ENCODE peak calls at places on chromosomes 13 and 19, in ten cellular contexts. One of them, this sample, is unnamed. For H3K4me1, the result is how much of the 10 kb centered on the place peaks cover.

GRCh38 chr13:41352935-41353801 is 42.1 kb downstream of the NAA16 start:
- DNase-seq in K562: peak
- DNase-seq in ovary: no peak
- DNase-seq in A549: peak
- DNase-seq in SK-N-SH: peak
- DNase-seq in upper lobe of left lung: no peak
- DNase-seq in esophagus muscularis mucosa: no peak
- DNase-seq in stomach: no peak
- DNase-seq in sigmoid colon: no peak
- DNase-seq in transverse colon: no peak
- DNase-seq in this sample: no peak

GRCh38 chr13:52374389-52374788 is 31.6 kb downstream of the THSD1 start:
- DNase-seq in K562: no peak
- DNase-seq in ovary: no peak
- DNase-seq in A549: no peak
- DNase-seq in SK-N-SH: no peak
- DNase-seq in upper lobe of left lung: no peak
- DNase-seq in esophagus muscularis mucosa: no peak
- DNase-seq in stomach: no peak
- DNase-seq in sigmoid colon: no peak
- DNase-seq in transverse colon: no peak
- DNase-seq in this sample: no peak

GRCh38 chr13:47175172-47175806 is 278.4 kb upstream of the HTR2A start:
- DNase-seq in K562: no peak
- DNase-seq in ovary: no peak
- DNase-seq in A549: no peak
- DNase-seq in SK-N-SH: no peak
- DNase-seq in upper lobe of left lung: no peak
- DNase-seq in esophagus muscularis mucosa: no peak
- DNase-seq in stomach: no peak
- DNase-seq in sigmoid colon: no peak
- DNase-seq in transverse colon: no peak
- DNase-seq in this sample: no peak

GRCh38 chr19:46429999-46430398 is 1.3 kb upstream of the PNMA8C start:
- DNase-seq in K562: no peak
- DNase-seq in ovary: no peak
- DNase-seq in A549: no peak
- DNase-seq in SK-N-SH: no peak
- DNase-seq in upper lobe of left lung: no peak
- DNase-seq in esophagus muscularis mucosa: no peak
- DNase-seq in stomach: no peak
- DNase-seq in sigmoid colon: no peak
- DNase-seq in transverse colon: no peak
- DNase-seq in this sample: no peak

GRCh38 chr13:31037351-31037750 is 104.9 kb downstream of the TEX26 start:
- DNase-seq in K562: no peak
- DNase-seq in ovary: no peak
- DNase-seq in A549: no peak
- DNase-seq in SK-N-SH: no peak
- DNase-seq in upper lobe of left lung: no peak
- DNase-seq in esophagus muscularis mucosa: no peak
- DNase-seq in stomach: no peak
- DNase-seq in sigmoid colon: no peak
- DNase-seq in transverse colon: no peak
- DNase-seq in this sample: no peak

GRCh38 chr19:37217533-37217854 is 520 bp upstream of the ZNF383 start:
- DNase-seq in K562: peak
- DNase-seq in ovary: no peak
- DNase-seq in A549: no peak
- DNase-seq in SK-N-SH: peak
- DNase-seq in upper lobe of left lung: no peak
- DNase-seq in esophagus muscularis mucosa: no peak
- DNase-seq in stomach: no peak
- DNase-seq in sigmoid colon: no peak
- DNase-seq in transverse colon: no peak
- DNase-seq in this sample: no peak

GRCh38 chr19:47719047-47719885 is 6.0 kb downstream of the EHD2 start:
- DNase-seq in K562: no peak
- DNase-seq in ovary: peak
- DNase-seq in A549: peak
- DNase-seq in SK-N-SH: peak
- DNase-seq in upper lobe of left lung: peak
- DNase-seq in esophagus muscularis mucosa: peak
- DNase-seq in stomach: peak
- DNase-seq in sigmoid colon: peak
- DNase-seq in transverse colon: peak
- DNase-seq in this sample: peak

GRCh38 chr13:97397267-97397666 is 36.7 kb upstream of the RAP2A start:
- DNase-seq in K562: no peak
- DNase-seq in ovary: no peak
- DNase-seq in A549: no peak
- DNase-seq in SK-N-SH: no peak
- DNase-seq in upper lobe of left lung: no peak
- DNase-seq in esophagus muscularis mucosa: no peak
- DNase-seq in stomach: no peak
- DNase-seq in sigmoid colon: no peak
- DNase-seq in transverse colon: no peak
- DNase-seq in this sample: no peak

GRCh38 chr13:35694549-35695233 is 218.2 kb upstream of the MAB21L1 start:
- DNase-seq in K562: no peak
- DNase-seq in ovary: no peak
- DNase-seq in A549: no peak
- DNase-seq in SK-N-SH: no peak
- DNase-seq in upper lobe of left lung: no peak
- DNase-seq in esophagus muscularis mucosa: no peak
- DNase-seq in stomach: no peak
- DNase-seq in sigmoid colon: no peak
- DNase-seq in transverse colon: no peak
- DNase-seq in this sample: no peak

GRCh38 chr13:60426075-60426474 is 29.1 kb downstream of the TDRD3 start:
- DNase-seq in K562: no peak
- DNase-seq in ovary: no peak
- DNase-seq in A549: no peak
- DNase-seq in SK-N-SH: no peak
- DNase-seq in upper lobe of left lung: no peak
- DNase-seq in esophagus muscularis mucosa: no peak
- DNase-seq in stomach: no peak
- DNase-seq in sigmoid colon: no peak
- DNase-seq in transverse colon: no peak
- DNase-seq in this sample: no peak

GRCh38 chr19:4030981-4031380 is 23.4 kb downstream of the PIAS4 start:
- DNase-seq in K562: no peak
- DNase-seq in ovary: no peak
- DNase-seq in A549: no peak
- DNase-seq in SK-N-SH: no peak
- DNase-seq in upper lobe of left lung: no peak
- DNase-seq in esophagus muscularis mucosa: no peak
- DNase-seq in stomach: no peak
- DNase-seq in sigmoid colon: no peak
- DNase-seq in transverse colon: no peak
- DNase-seq in this sample: no peak

GRCh38 chr13:86426437-86426836 is 627.2 kb upstream of the SLITRK6 start:
- DNase-seq in K562: no peak
- DNase-seq in ovary: no peak
- DNase-seq in A549: no peak
- DNase-seq in SK-N-SH: no peak
- DNase-seq in upper lobe of left lung: no peak
- DNase-seq in esophagus muscularis mucosa: no peak
- DNase-seq in stomach: no peak
- DNase-seq in sigmoid colon: no peak
- DNase-seq in transverse colon: no peak
- DNase-seq in this sample: no peak

DNA sequence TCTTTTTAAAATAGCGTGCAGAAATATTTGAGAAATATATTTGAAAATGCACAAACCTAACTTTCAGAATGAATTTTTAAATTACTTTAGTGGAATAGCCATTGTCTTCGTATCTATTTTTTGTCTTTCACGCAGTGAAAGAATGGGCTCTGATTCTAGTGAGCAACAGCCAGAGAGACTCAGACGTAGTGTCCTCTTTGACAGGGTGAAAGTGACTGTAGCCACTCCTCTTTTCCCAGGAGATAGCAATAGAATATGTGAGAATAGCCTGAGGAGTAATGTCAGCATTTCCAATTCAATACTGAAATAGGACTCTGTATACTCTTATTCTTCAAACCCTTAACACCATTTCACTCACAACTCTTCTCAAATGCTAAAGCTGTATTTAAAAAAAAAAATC is 625.9 kb upstream of the SLITRK6 start:
- DNase-seq in K562: no peak
- DNase-seq in ovary: no peak
- DNase-seq in A549: no peak
- DNase-seq in SK-N-SH: no peak
- DNase-seq in upper lobe of left lung: no peak
- DNase-seq in esophagus muscularis mucosa: no peak
- DNase-seq in stomach: no peak
- DNase-seq in sigmoid colon: no peak
- DNase-seq in transverse colon: no peak
- DNase-seq in this sample: no peak
- TF ChIP-seq EP300 in K562: no peak
- TF ChIP-seq EP300 in ovary: no peak
- TF ChIP-seq EP300 in A549: no peak
- TF ChIP-seq EP300 in SK-N-SH: no peak
- TF ChIP-seq EP300 in upper lobe of left lung: no peak
- TF ChIP-seq EP300 in esophagus muscularis mucosa: no peak
- TF ChIP-seq EP300 in stomach: no peak
- TF ChIP-seq EP300 in sigmoid colon: no peak
- TF ChIP-seq EP300 in transverse colon: no peak
- TF ChIP-seq EP300 in this sample: no peak

GRCh38 chr19:40744554-40745401 is 5.5 kb downstream of the ACTMAP start:
- DNase-seq in K562: peak
- DNase-seq in ovary: no peak
- DNase-seq in A549: no peak
- DNase-seq in SK-N-SH: peak
- DNase-seq in upper lobe of left lung: peak
- DNase-seq in esophagus muscularis mucosa: no peak
- DNase-seq in stomach: no peak
- DNase-seq in sigmoid colon: no peak
- DNase-seq in transverse colon: no peak
- DNase-seq in this sample: no peak

GRCh38 chr19:40743926-40744325 is 6.4 kb downstream of the ACTMAP start:
- DNase-seq in K562: no peak
- DNase-seq in ovary: no peak
- DNase-seq in A549: no peak
- DNase-seq in SK-N-SH: no peak
- DNase-seq in upper lobe of left lung: no peak
- DNase-seq in esophagus muscularis mucosa: no peak
- DNase-seq in stomach: no peak
- DNase-seq in sigmoid colon: no peak
- DNase-seq in transverse colon: no peak
- DNase-seq in this sample: no peak

GRCh38 chr19:40741527-40742390 is 8.5 kb downstream of the ACTMAP start:
- DNase-seq in K562: no peak
- DNase-seq in ovary: no peak
- DNase-seq in A549: no peak
- DNase-seq in SK-N-SH: no peak
- DNase-seq in upper lobe of left lung: no peak
- DNase-seq in esophagus muscularis mucosa: no peak
- DNase-seq in stomach: no peak
- DNase-seq in sigmoid colon: no peak
- DNase-seq in transverse colon: no peak
- DNase-seq in this sample: no peak

GRCh38 chr19:40740747-40741146 is 9.5 kb downstream of the ACTMAP start:
- DNase-seq in K562: no peak
- DNase-seq in ovary: no peak
- DNase-seq in A549: no peak
- DNase-seq in SK-N-SH: no peak
- DNase-seq in upper lobe of left lung: no peak
- DNase-seq in esophagus muscularis mucosa: no peak
- DNase-seq in stomach: no peak
- DNase-seq in sigmoid colon: peak
- DNase-seq in transverse colon: no peak
- DNase-seq in this sample: peak

DNA sequence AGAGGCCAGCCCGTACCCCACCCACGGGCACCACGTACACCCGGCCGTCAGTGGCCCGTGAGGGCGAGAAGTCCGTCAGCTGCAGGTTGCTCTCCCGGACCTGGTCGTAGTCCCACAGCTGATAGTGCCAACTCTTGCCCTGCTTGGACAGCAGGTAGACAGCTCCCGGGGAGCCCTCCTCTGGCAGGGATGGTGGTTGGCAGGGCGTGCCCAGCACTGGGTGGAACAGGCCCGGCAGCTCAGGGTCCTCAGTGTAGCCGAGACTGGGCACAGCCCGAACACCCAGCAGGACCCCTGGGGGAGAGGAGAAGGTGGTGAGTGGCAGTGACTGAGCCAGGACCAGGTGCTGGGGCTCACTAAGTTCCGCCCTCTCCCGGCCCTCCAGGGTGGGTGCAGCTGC is 7.8 kb downstream of the ACTMAP start:
- DNase-seq in K562: no peak
- DNase-seq in ovary: no peak
- DNase-seq in A549: no peak
- DNase-seq in SK-N-SH: no peak
- DNase-seq in upper lobe of left lung: no peak
- DNase-seq in esophagus muscularis mucosa: no peak
- DNase-seq in stomach: no peak
- DNase-seq in sigmoid colon: no peak
- DNase-seq in transverse colon: no peak
- DNase-seq in this sample: no peak
- TF ChIP-seq CTCF in K562: no peak
- TF ChIP-seq CTCF in ovary: no peak
- TF ChIP-seq CTCF in A549: no peak
- TF ChIP-seq CTCF in SK-N-SH: no peak
- TF ChIP-seq CTCF in upper lobe of left lung: no peak
- TF ChIP-seq CTCF in esophagus muscularis mucosa: no peak
- TF ChIP-seq CTCF in stomach: no peak
- TF ChIP-seq CTCF in sigmoid colon: no peak
- TF ChIP-seq CTCF in transverse colon: no peak
- TF ChIP-seq CTCF in this sample: no peak

GRCh38 chr13:110307697-110308376 is 753 bp downstream of the COL4A2 start:
- DNase-seq in K562: no peak
- DNase-seq in ovary: peak
- DNase-seq in A549: no peak
- DNase-seq in SK-N-SH: no peak
- DNase-seq in upper lobe of left lung: no peak
- DNase-seq in esophagus muscularis mucosa: no peak
- DNase-seq in stomach: no peak
- DNase-seq in sigmoid colon: peak
- DNase-seq in transverse colon: no peak
- DNase-seq in this sample: no peak
- H3K4me1 ChIP-seq in K562: under half
- H3K4me1 ChIP-seq in ovary: under half
- H3K4me1 ChIP-seq in A549: half or more
- H3K4me1 ChIP-seq in SK-N-SH: under half
- H3K4me1 ChIP-seq in upper lobe of left lung: under half
- H3K4me1 ChIP-seq in esophagus muscularis mucosa: half or more
- H3K4me1 ChIP-seq in stomach: under half
- H3K4me1 ChIP-seq in sigmoid colon: under half
- H3K4me1 ChIP-seq in transverse colon: under half
- H3K4me1 ChIP-seq in this sample: half or more

DNA sequence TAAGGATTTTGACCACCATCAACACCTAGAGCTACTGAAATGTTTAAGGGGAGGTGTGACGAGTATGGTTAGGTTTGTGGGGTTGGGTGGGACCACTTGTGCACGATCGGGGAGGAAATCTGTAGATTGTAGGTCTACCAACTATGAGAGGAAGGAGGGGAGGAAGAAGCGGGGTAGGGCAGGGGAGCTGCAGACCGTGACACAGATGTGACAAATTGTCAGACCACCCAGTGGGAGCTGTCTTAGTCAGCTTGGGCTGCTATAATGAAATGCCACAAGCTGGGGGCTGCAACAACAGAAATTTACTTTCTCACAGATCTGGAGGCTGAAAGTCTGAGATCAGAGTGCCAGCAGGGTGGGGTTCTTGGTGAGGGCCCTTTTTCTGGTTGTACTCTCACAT is 62.2 kb upstream of the ARGLU1 start:
- DNase-seq in K562: no peak
- DNase-seq in ovary: no peak
- DNase-seq in A549: no peak
- DNase-seq in SK-N-SH: no peak
- DNase-seq in upper lobe of left lung: no peak
- DNase-seq in esophagus muscularis mucosa: no peak
- DNase-seq in stomach: no peak
- DNase-seq in sigmoid colon: no peak
- DNase-seq in transverse colon: no peak
- DNase-seq in this sample: no peak
- TF ChIP-seq EP300 in K562: no peak
- TF ChIP-seq EP300 in ovary: no peak
- TF ChIP-seq EP300 in A549: no peak
- TF ChIP-seq EP300 in SK-N-SH: no peak
- TF ChIP-seq EP300 in upper lobe of left lung: no peak
- TF ChIP-seq EP300 in esophagus muscularis mucosa: no peak
- TF ChIP-seq EP300 in stomach: no peak
- TF ChIP-seq EP300 in sigmoid colon: no peak
- TF ChIP-seq EP300 in transverse colon: no peak
- TF ChIP-seq EP300 in this sample: no peak